ENCODE peak calls at places on chromosomes 11 and 22, in eight cellular contexts. J, Y, A, F, O, M, T and B are unnamed samples.

GRCh38 chr11:12287009-12287373 is 90.4 kb upstream of the PARVA start:
- DNase-seq in J (peak), Y (peak), A (peak), F (no peak), O (no peak), M (no peak), T (peak), B (no peak)

GRCh38 chr11:12137938-12138731 is 27.7 kb downstream of the MICAL2 start:
- DNase-seq in J (peak), Y (no peak), A (no peak), F (no peak), O (no peak), M (no peak), T (no peak), B (no peak)

GRCh38 chr11:32307449-32307848 is 127.9 kb downstream of the WT1 start:
- DNase-seq in J (no peak), Y (no peak), A (no peak), F (no peak), O (no peak), M (no peak), T (no peak), B (no peak)

GRCh38 chr11:10622957-10623787 is 54.7 kb upstream of the LYVE1 start:
- DNase-seq in J (no peak), Y (no peak), A (no peak), F (peak), O (peak), M (no peak), T (peak), B (no peak)

GRCh38 chr11:105226062-105226461 is 86.5 kb upstream of the CARD18 start:
- DNase-seq in J (no peak), Y (no peak), A (no peak), F (no peak), O (no peak), M (no peak), T (no peak), B (no peak)

GRCh38 chr11:14672635-14673034 is 29.0 kb downstream of the PDE3B start:
- DNase-seq in J (peak), Y (no peak), A (no peak), F (no peak), O (no peak), M (no peak), T (no peak), B (no peak)

GRCh38 chr22:37749831-37750595 is 53.2 kb downstream of the TRIOBP start:
- DNase-seq in J (peak), Y (no peak), A (no peak), F (no peak), O (no peak), M (no peak), T (no peak), B (no peak)

GRCh38 chr22:27799334-27800249 is 2.0 kb downstream of the MN1 start:
- DNase-seq in J (no peak), Y (no peak), A (no peak), F (no peak), O (no peak), M (no peak), T (no peak), B (no peak)

GRCh38 chr11:65008016-65008415 is 5.9 kb upstream of the ARL2 start:
- DNase-seq in J (no peak), Y (no peak), A (no peak), F (no peak), O (peak), M (no peak), T (no peak), B (no peak)

GRCh38 chr11:60912223-60912850 is 1.6 kb upstream of the TMEM109 start:
- DNase-seq in J (no peak), Y (no peak), A (no peak), F (no peak), O (peak), M (no peak), T (no peak), B (no peak)

GRCh38 chr11:1639102-1639620 is 9.6 kb downstream of the KRTAP5-5 start:
- DNase-seq in J (no peak), Y (peak), A (no peak), F (no peak), O (peak), M (no peak), T (no peak), B (no peak)